ENCODE peak calls at places on chromosomes 12 and 14, in nine cellular contexts. One of them, this sample, is unnamed.

GRCh38 chr12:53101931-53102781 is 1.1 kb upstream of the SOAT2 start:
- DNase-seq in neural progenitor cell: no peak
- DNase-seq in GM23248: no peak
- DNase-seq in mammary epithelial cell: no peak
- DNase-seq in keratinocyte: no peak
- DNase-seq in K562: no peak
- DNase-seq in PC-3: no peak
- DNase-seq in GM12878: no peak
- DNase-seq in PC-9: no peak
- DNase-seq in this sample: no peak

GRCh38 chr14:68979722-68980552 is 835 bp upstream of the ACTN1 start:
- DNase-seq in neural progenitor cell: peak; percentile 86
- DNase-seq in GM23248: peak; percentile 74
- DNase-seq in mammary epithelial cell: peak; percentile 68
- DNase-seq in keratinocyte: no peak
- DNase-seq in K562: peak; percentile 41
- DNase-seq in PC-3: peak; percentile 75
- DNase-seq in GM12878: no peak
- DNase-seq in PC-9: peak; percentile 70
- DNase-seq in this sample: peak; percentile 78

GRCh38 chr12:75086086-75087038 is 123.3 kb downstream of the KCNC2 start:
- DNase-seq in neural progenitor cell: no peak
- DNase-seq in GM23248: peak; percentile 82
- DNase-seq in mammary epithelial cell: no peak
- DNase-seq in keratinocyte: no peak
- DNase-seq in K562: no peak
- DNase-seq in PC-3: no peak
- DNase-seq in GM12878: no peak
- DNase-seq in PC-9: no peak
- DNase-seq in this sample: peak; percentile 1

GRCh38 chr14:103319422-103319821 is 14.6 kb upstream of the EIF5 start:
- DNase-seq in neural progenitor cell: no peak
- DNase-seq in GM23248: no peak
- DNase-seq in mammary epithelial cell: no peak
- DNase-seq in keratinocyte: no peak
- DNase-seq in K562: no peak
- DNase-seq in PC-3: no peak
- DNase-seq in GM12878: peak; percentile 33
- DNase-seq in PC-9: no peak
- DNase-seq in this sample: no peak

GRCh38 chr14:90726656-90727055 is 89.6 kb downstream of the TTC7B start:
- DNase-seq in neural progenitor cell: peak; percentile 64
- DNase-seq in GM23248: peak; percentile 65
- DNase-seq in mammary epithelial cell: peak; percentile 29
- DNase-seq in keratinocyte: no peak
- DNase-seq in K562: no peak
- DNase-seq in PC-3: peak; percentile 73
- DNase-seq in GM12878: no peak
- DNase-seq in PC-9: peak; percentile 57
- DNase-seq in this sample: peak; percentile 74

GRCh38 chr14:70811578-70811977 is 2.3 kb upstream of the MAP3K9 start:
- DNase-seq in neural progenitor cell: no peak
- DNase-seq in GM23248: no peak
- DNase-seq in mammary epithelial cell: no peak
- DNase-seq in keratinocyte: no peak
- DNase-seq in K562: no peak
- DNase-seq in PC-3: peak; percentile 54
- DNase-seq in GM12878: no peak
- DNase-seq in PC-9: peak; percentile 59
- DNase-seq in this sample: no peak

GRCh38 chr12:45208604-45209487 is 7.0 kb upstream of the ANO6 start:
- DNase-seq in neural progenitor cell: no peak
- DNase-seq in GM23248: peak; percentile 72
- DNase-seq in mammary epithelial cell: peak; percentile 25
- DNase-seq in keratinocyte: no peak
- DNase-seq in K562: no peak
- DNase-seq in PC-3: peak; percentile 68
- DNase-seq in GM12878: no peak
- DNase-seq in PC-9: no peak
- DNase-seq in this sample: peak; percentile 82

GRCh38 chr12:108338915-108339657 is at the start of gene CMKLR1:
- DNase-seq in neural progenitor cell: peak; percentile 22
- DNase-seq in GM23248: peak; percentile 54
- DNase-seq in mammary epithelial cell: no peak
- DNase-seq in keratinocyte: no peak
- DNase-seq in K562: peak; percentile 34
- DNase-seq in PC-3: no peak
- DNase-seq in GM12878: no peak
- DNase-seq in PC-9: no peak
- DNase-seq in this sample: no peak

GRCh38 chr12:4324366-4324765 is 3.4 kb downstream of the TIGAR start:
- DNase-seq in neural progenitor cell: no peak
- DNase-seq in GM23248: no peak
- DNase-seq in mammary epithelial cell: no peak
- DNase-seq in keratinocyte: no peak
- DNase-seq in K562: no peak
- DNase-seq in PC-3: no peak
- DNase-seq in GM12878: no peak
- DNase-seq in PC-9: no peak
- DNase-seq in this sample: no peak
- H3K4me3 ChIP-seq in neural progenitor cell: no peak overlapping the region
- H3K4me3 ChIP-seq in GM23248: no peak overlapping the region
- H3K4me3 ChIP-seq in mammary epithelial cell: no peak overlapping the region
- H3K4me3 ChIP-seq in keratinocyte: no peak overlapping the region
- H3K4me3 ChIP-seq in K562: no peak overlapping the region
- H3K4me3 ChIP-seq in PC-3: no peak overlapping the region
- H3K4me3 ChIP-seq in GM12878: no peak overlapping the region
- H3K4me3 ChIP-seq in PC-9: no peak overlapping the region
- H3K4me3 ChIP-seq in this sample: no peak overlapping the region

GRCh38 chr14:105490318-105490571 is 801 bp upstream of the TEDC1 start:
- DNase-seq in neural progenitor cell: no peak
- DNase-seq in GM23248: no peak
- DNase-seq in mammary epithelial cell: no peak
- DNase-seq in keratinocyte: no peak
- DNase-seq in K562: no peak
- DNase-seq in PC-3: no peak
- DNase-seq in GM12878: no peak
- DNase-seq in PC-9: no peak
- DNase-seq in this sample: no peak

GRCh38 chr14:105490572-105491365 is at the start of gene TEDC1:
- DNase-seq in neural progenitor cell: peak; percentile 99
- DNase-seq in GM23248: peak; percentile 100
- DNase-seq in mammary epithelial cell: peak; percentile 100
- DNase-seq in keratinocyte: peak; percentile 99
- DNase-seq in K562: peak; percentile 96
- DNase-seq in PC-3: peak; percentile 99
- DNase-seq in GM12878: peak; percentile 100
- DNase-seq in PC-9: peak; percentile 99
- DNase-seq in this sample: peak; percentile 100

GRCh38 chr14:105488781-105489606 is 2.1 kb upstream of the TEDC1 start:
- DNase-seq in neural progenitor cell: peak; percentile 53
- DNase-seq in GM23248: no peak
- DNase-seq in mammary epithelial cell: no peak
- DNase-seq in keratinocyte: no peak
- DNase-seq in K562: no peak
- DNase-seq in PC-3: no peak
- DNase-seq in GM12878: no peak
- DNase-seq in PC-9: no peak
- DNase-seq in this sample: no peak

GRCh38 chr14:105487986-105488777 is 1.5 kb downstream of the CRIP1 start:
- DNase-seq in neural progenitor cell: no peak
- DNase-seq in GM23248: no peak
- DNase-seq in mammary epithelial cell: no peak
- DNase-seq in keratinocyte: no peak
- DNase-seq in K562: no peak
- DNase-seq in PC-3: no peak
- DNase-seq in GM12878: no peak
- DNase-seq in PC-9: no peak
- DNase-seq in this sample: no peak

DNA sequence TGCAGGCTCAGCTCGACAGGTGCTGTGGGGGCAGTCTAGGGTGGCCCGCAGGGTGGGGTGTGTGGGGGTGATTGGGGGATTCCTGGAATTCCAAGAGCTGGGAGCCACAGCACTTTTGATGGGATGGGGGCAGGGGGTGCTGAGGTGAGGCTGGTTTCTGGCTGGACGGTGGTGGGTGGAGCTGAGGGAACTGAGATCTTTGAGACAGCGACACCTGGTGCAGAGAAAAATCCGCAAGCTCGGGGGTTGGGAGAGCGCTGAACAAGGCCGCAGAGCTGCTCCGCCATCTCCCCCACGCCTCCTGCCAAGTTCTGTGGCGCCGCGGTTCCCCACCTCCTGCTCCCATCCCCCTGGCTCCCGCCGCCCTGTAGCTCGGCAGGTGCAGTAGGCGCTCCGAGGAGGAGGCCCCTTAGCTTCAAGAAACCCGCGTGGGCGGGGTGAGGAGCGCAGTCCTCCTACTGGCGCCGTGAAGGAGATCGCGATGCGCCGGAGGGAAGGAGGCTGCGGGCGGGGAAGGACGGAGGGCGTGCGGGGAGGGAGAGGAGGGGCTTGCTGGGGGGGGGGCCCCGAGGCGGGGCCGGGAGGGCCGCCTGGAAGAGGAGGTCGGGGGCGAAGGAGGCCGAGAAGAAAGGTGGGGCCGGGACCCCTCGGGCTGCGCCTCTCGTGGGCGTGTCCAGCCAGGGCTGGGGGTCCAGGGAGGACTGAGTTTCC is 1.3 kb upstream of the TEDC1 start:
- DNase-seq in neural progenitor cell: peak; percentile 91
- DNase-seq in GM23248: peak; percentile 92
- DNase-seq in mammary epithelial cell: peak; percentile 84
- DNase-seq in keratinocyte: no peak
- DNase-seq in K562: peak; percentile 64
- DNase-seq in PC-3: peak; percentile 83
- DNase-seq in GM12878: peak; percentile 55
- DNase-seq in PC-9: peak; percentile 77
- DNase-seq in this sample: peak; percentile 79
- H3K27ac ChIP-seq in neural progenitor cell: no peak overlapping the region
- H3K27ac ChIP-seq in GM23248: peak overlapping the region; percentile 80
- H3K27ac ChIP-seq in mammary epithelial cell: peak overlapping the region; percentile 83
- H3K27ac ChIP-seq in keratinocyte: peak overlapping the region; percentile 60
- H3K27ac ChIP-seq in K562: peak overlapping the region; percentile 80
- H3K27ac ChIP-seq in PC-3: peak overlapping the region; percentile 72
- H3K27ac ChIP-seq in GM12878: peak overlapping the region; percentile 67
- H3K27ac ChIP-seq in PC-9: no peak overlapping the region
- H3K27ac ChIP-seq in this sample: peak overlapping the region; percentile 90

GRCh38 chr14:36659822-36660735 is 1.6 kb upstream of the PAX9 start:
- DNase-seq in neural progenitor cell: peak; percentile 59
- DNase-seq in GM23248: no peak
- DNase-seq in mammary epithelial cell: no peak
- DNase-seq in keratinocyte: no peak
- DNase-seq in K562: no peak
- DNase-seq in PC-3: no peak
- DNase-seq in GM12878: no peak
- DNase-seq in PC-9: no peak
- DNase-seq in this sample: no peak

GRCh38 chr14:36657409-36658090 is 4.1 kb upstream of the PAX9 start:
- DNase-seq in neural progenitor cell: peak; percentile 72
- DNase-seq in GM23248: peak; percentile 42
- DNase-seq in mammary epithelial cell: no peak
- DNase-seq in keratinocyte: no peak
- DNase-seq in K562: no peak
- DNase-seq in PC-3: peak; percentile 51
- DNase-seq in GM12878: no peak
- DNase-seq in PC-9: no peak
- DNase-seq in this sample: no peak

GRCh38 chr14:36660736-36661505 is 739 bp upstream of the PAX9 start:
- DNase-seq in neural progenitor cell: no peak
- DNase-seq in GM23248: no peak
- DNase-seq in mammary epithelial cell: no peak
- DNase-seq in keratinocyte: no peak
- DNase-seq in K562: no peak
- DNase-seq in PC-3: no peak
- DNase-seq in GM12878: no peak
- DNase-seq in PC-9: no peak
- DNase-seq in this sample: no peak

GRCh38 chr14:36658091-36659009 is 3.3 kb upstream of the PAX9 start:
- DNase-seq in neural progenitor cell: peak; percentile 46
- DNase-seq in GM23248: peak; percentile 7
- DNase-seq in mammary epithelial cell: no peak
- DNase-seq in keratinocyte: no peak
- DNase-seq in K562: no peak
- DNase-seq in PC-3: no peak
- DNase-seq in GM12878: no peak
- DNase-seq in PC-9: no peak
- DNase-seq in this sample: no peak

DNA sequence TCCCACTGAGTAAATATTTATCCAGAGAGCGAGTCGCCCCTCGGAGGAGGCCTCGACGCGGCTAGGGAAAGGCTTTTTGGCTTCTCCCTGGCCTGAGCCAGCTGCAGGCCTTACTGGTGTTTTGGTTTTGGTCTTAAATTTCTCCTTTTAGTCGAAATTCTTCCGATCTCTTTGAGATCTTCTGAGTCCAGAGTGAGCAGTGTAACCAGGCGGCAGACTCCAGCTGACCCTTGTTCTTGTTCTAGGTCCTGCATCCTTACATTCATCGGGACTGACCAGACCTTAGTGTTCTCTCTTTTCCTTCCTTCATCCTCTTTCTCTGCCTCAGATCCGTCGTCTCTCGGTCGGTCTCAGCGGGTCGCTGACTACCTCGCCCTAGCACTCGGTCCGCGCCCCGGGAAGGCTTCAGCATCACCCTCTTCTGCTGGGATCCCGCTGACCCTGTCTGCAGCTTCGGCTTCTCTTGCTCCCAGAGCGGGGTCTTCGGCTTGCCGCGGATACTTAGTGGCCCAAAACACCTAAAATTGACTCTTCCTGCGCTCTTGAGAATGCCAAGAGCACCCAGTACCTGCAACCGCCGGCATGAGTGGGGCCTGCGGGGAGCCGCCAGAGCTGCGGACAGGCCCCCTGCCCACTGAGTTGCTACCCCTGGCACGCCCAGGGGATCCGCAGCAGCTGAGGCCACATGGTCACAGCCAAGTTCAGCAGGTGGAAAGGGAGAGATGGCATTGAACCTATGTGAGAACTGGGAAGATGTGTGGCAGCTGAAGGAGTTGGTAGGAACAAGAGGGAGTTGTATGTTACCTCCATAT is 2.4 kb upstream of the PAX9 start:
- DNase-seq in neural progenitor cell: peak; percentile 23
- DNase-seq in GM23248: no peak
- DNase-seq in mammary epithelial cell: no peak
- DNase-seq in keratinocyte: no peak
- DNase-seq in K562: no peak
- DNase-seq in PC-3: peak; percentile 18
- DNase-seq in GM12878: no peak
- DNase-seq in PC-9: no peak
- DNase-seq in this sample: no peak
- TF ChIP-seq EZH2 in neural progenitor cell: peak; percentile 53
- TF ChIP-seq EZH2 in GM23248: no peak
- TF ChIP-seq EZH2 in mammary epithelial cell: no peak
- TF ChIP-seq EZH2 in keratinocyte: no peak
- TF ChIP-seq EZH2 in K562: no peak
- TF ChIP-seq EZH2 in PC-3: no peak
- TF ChIP-seq EZH2 in GM12878: no peak
- TF ChIP-seq EZH2 in PC-9: no peak
- TF ChIP-seq EZH2 in this sample: peak; percentile 92

GRCh38 chr12:123030686-123031085 is 50.2 kb downstream of the ARL6IP4 start:
- DNase-seq in neural progenitor cell: no peak
- DNase-seq in GM23248: peak; percentile 45
- DNase-seq in mammary epithelial cell: no peak
- DNase-seq in keratinocyte: no peak
- DNase-seq in K562: no peak
- DNase-seq in PC-3: no peak
- DNase-seq in GM12878: no peak
- DNase-seq in PC-9: no peak
- DNase-seq in this sample: no peak

GRCh38 chr12:123031171-123031845 is 50.8 kb downstream of the ARL6IP4 start:
- DNase-seq in neural progenitor cell: no peak
- DNase-seq in GM23248: no peak
- DNase-seq in mammary epithelial cell: no peak
- DNase-seq in keratinocyte: no peak
- DNase-seq in K562: no peak
- DNase-seq in PC-3: no peak
- DNase-seq in GM12878: no peak
- DNase-seq in PC-9: no peak
- DNase-seq in this sample: no peak

GRCh38 chr12:123028475-123028874 is 48.0 kb downstream of the ARL6IP4 start:
- DNase-seq in neural progenitor cell: no peak
- DNase-seq in GM23248: no peak
- DNase-seq in mammary epithelial cell: no peak
- DNase-seq in keratinocyte: no peak
- DNase-seq in K562: no peak
- DNase-seq in PC-3: no peak
- DNase-seq in GM12878: no peak
- DNase-seq in PC-9: no peak
- DNase-seq in this sample: no peak

GRCh38 chr12:123027726-123028445 is 47.4 kb downstream of the ARL6IP4 start:
- DNase-seq in neural progenitor cell: no peak
- DNase-seq in GM23248: no peak
- DNase-seq in mammary epithelial cell: no peak
- DNase-seq in keratinocyte: no peak
- DNase-seq in K562: no peak
- DNase-seq in PC-3: no peak
- DNase-seq in GM12878: no peak
- DNase-seq in PC-9: no peak
- DNase-seq in this sample: no peak

GRCh38 chr12:123029550-123029949 is 49.1 kb downstream of the ARL6IP4 start:
- DNase-seq in neural progenitor cell: no peak
- DNase-seq in GM23248: no peak
- DNase-seq in mammary epithelial cell: no peak
- DNase-seq in keratinocyte: no peak
- DNase-seq in K562: no peak
- DNase-seq in PC-3: no peak
- DNase-seq in GM12878: no peak
- DNase-seq in PC-9: no peak
- DNase-seq in this sample: no peak
- H3K4me3 ChIP-seq in neural progenitor cell: no peak overlapping the region
- H3K4me3 ChIP-seq in GM23248: no peak overlapping the region
- H3K4me3 ChIP-seq in mammary epithelial cell: no peak overlapping the region
- H3K4me3 ChIP-seq in keratinocyte: no peak overlapping the region
- H3K4me3 ChIP-seq in K562: no peak overlapping the region
- H3K4me3 ChIP-seq in PC-3: no peak overlapping the region
- H3K4me3 ChIP-seq in GM12878: no peak overlapping the region
- H3K4me3 ChIP-seq in PC-9: no peak overlapping the region
- H3K4me3 ChIP-seq in this sample: no peak overlapping the region